ENCODE peak calls at places on chromosomes 5 and 9, in four cellular contexts. X is omental fat pad; K is CD8-positive, alpha-beta T cell; H is astrocyte. O is an unnamed sample.

GRCh38 chr9:6842584-6842947 is 84.8 kb downstream of the KDM4C start:
- DNase-seq in H (peak; percentile 42), K (no peak), X (no peak), O (no peak)

GRCh38 chr5:52771343-52772039 is 16.2 kb upstream of the ITGA1 start:
- DNase-seq in H (no peak), K (no peak), X (no peak), O (no peak)

GRCh38 chr9:109588415-109588814 is 90.3 kb upstream of the PTPN3 start:
- DNase-seq in K (no peak), H (no peak), X (no peak), O (no peak)

GRCh38 chr5:142287096-142287972 is 37.5 kb downstream of the SPRY4 start:
- DNase-seq in K (no peak), X (no peak), H (no peak), O (no peak)

GRCh38 chr9:109652971-109653370 is 127.0 kb upstream of the PALM2AKAP2 start:
- DNase-seq in X (no peak), H (peak; percentile 28), K (no peak), O (no peak)

GRCh38 chr5:55222819-55223124 is 4.3 kb downstream of the MCIDAS start:
- DNase-seq in K (no peak), X (no peak), H (no peak), O (no peak)

GRCh38 chr9:76756273-76756650 is 8.0 kb upstream of the PCA3 start:
- DNase-seq in K (no peak), H (no peak), X (no peak), O (no peak)

GRCh38 chr5:10110228-10110627 is 139.5 kb downstream of the ATPSCKMT start:
- DNase-seq in K (no peak), X (no peak), H (no peak), O (no peak)

GRCh38 chr9:124285903-124286291 is 28.1 kb downstream of the NEK6 start:
- DNase-seq in H (peak; percentile 98), X (peak; percentile 39), K (no peak), O (no peak)

GRCh38 chr9:36576866-36577265 is 4.2 kb downstream of the MELK start:
- DNase-seq in K (no peak), X (no peak), H (peak; percentile 82), O (no peak)

GRCh38 chr5:55959208-55959607 is 35.6 kb downstream of the IL6ST start:
- DNase-seq in H (no peak), K (no peak), X (no peak), O (no peak)

GRCh38 chr9:71112866-71113265 is 8.6 kb downstream of the TRPM3 start:
- DNase-seq in X (no peak), H (no peak), K (no peak), O (no peak)

GRCh38 chr9:129995409-129996160 is 47.4 kb downstream of the FNBP1 start:
- DNase-seq in K (no peak), H (peak; percentile 39), X (no peak), O (no peak)

GRCh38 chr5:167261309-167262100 is 1029.9 kb upstream of the WWC1 start:
- DNase-seq in H (no peak), X (no peak), K (no peak), O (no peak)

GRCh38 chr9:106752581-106752980 is 110.4 kb upstream of the ZNF462 start:
- DNase-seq in H (no peak), K (no peak), X (no peak), O (no peak)

GRCh38 chr5:154390096-154390495 is 55.7 kb upstream of the SAP30L start:
- DNase-seq in H (peak; percentile 79), K (no peak), X (no peak), O (no peak)

GRCh38 chr9:17876687-17877086 is 297.8 kb downstream of the SH3GL2 start:
- DNase-seq in K (no peak), H (no peak), X (no peak), O (no peak)

GRCh38 chr5:17907094-17907493 is 272.8 kb downstream of the TAF11L14 start:
- DNase-seq in K (no peak), H (no peak), X (no peak), O (no peak)

GRCh38 chr5:160978944-160979343 is 126.9 kb upstream of the ATP10B start:
- DNase-seq in H (no peak), K (no peak), X (no peak), O (no peak)

GRCh38 chr9:98378206-98379193 is 123.1 kb upstream of the TBC1D2 start:
- DNase-seq in X (no peak), K (no peak), H (peak; percentile 5), O (no peak)

GRCh38 chr5:53817183-53817582 is 256.7 kb downstream of the NDUFS4 start:
- DNase-seq in H (no peak), K (no peak), X (no peak), O (no peak)

GRCh38 chr9:60545346-60546315 is 368.6 kb upstream of the SPATA31A5 start:
- DNase-seq in H (no peak), K (no peak), X (no peak), O (no peak)

GRCh38 chr9:133932176-133932575 is 59.9 kb downstream of the VAV2 start:
- DNase-seq in K (no peak), X (no peak), H (peak; percentile 38), O (no peak)

GRCh38 chr5:137751869-137752491 is 2.2 kb downstream of the HNRNPA0 start:
- DNase-seq in K (no peak), X (no peak), H (peak; percentile 50), O (no peak)

GRCh38 chr9:91034976-91035824 is 233.6 kb downstream of the SYK start:
- DNase-seq in K (no peak), H (no peak), X (no peak), O (peak; percentile 25)

GRCh38 chr9:91032056-91032455 is 230.4 kb downstream of the SYK start:
- DNase-seq in X (no peak), K (no peak), H (no peak), O (no peak)

GRCh38 chr9:91034521-91034920 is 232.9 kb downstream of the SYK start:
- DNase-seq in K (no peak), X (no peak), H (no peak), O (no peak)

GRCh38 chr9:91033270-91033669 is 231.7 kb downstream of the SYK start:
- DNase-seq in H (no peak), X (no peak), K (no peak), O (no peak)

GRCh38 chr9:91033802-91034201 is 232.2 kb downstream of the SYK start:
- DNase-seq in X (no peak), K (peak; percentile 26), H (no peak), O (no peak)
- TF ChIP-seq CTCF in X (no peak), K (peak; percentile 49), H (peak; percentile 30), O (peak; percentile 40)

GRCh38 chr9:87642330-87643110 is 83.4 kb upstream of the CTSL start:
- DNase-seq in X (no peak), H (no peak), K (no peak), O (no peak)
- TF ChIP-seq CTCF in X (no peak), H (no peak), K (no peak), O (no peak)

GRCh38 chr5:88606173-88606572 is 276.8 kb downstream of the MEF2C start:
- DNase-seq in X (no peak), K (no peak), H (peak; percentile 27), O (no peak)

GRCh38 chr5:88607492-88607891 is 275.5 kb downstream of the MEF2C start:
- DNase-seq in H (no peak), X (no peak), K (no peak), O (no peak)

GRCh38 chr5:88606626-88607025 is 276.4 kb downstream of the MEF2C start:
- DNase-seq in X (no peak), K (no peak), H (no peak), O (no peak)

GRCh38 chr5:88602584-88602983 is 280.4 kb downstream of the MEF2C start:
- DNase-seq in X (no peak), H (no peak), K (no peak), O (no peak)
- TF ChIP-seq CTCF in X (no peak), H (no peak), K (peak; percentile 33), O (peak; percentile 60)

GRCh38 chr5:88682797-88683496 is 200.0 kb downstream of the MEF2C start:
- DNase-seq in X (no peak), K (no peak), H (no peak), O (no peak)
- TF ChIP-seq CTCF in X (no peak), K (no peak), H (no peak), O (no peak)

GRCh38 chr5:107555425-107556090 is 115.2 kb downstream of the EFNA5 start:
- DNase-seq in H (peak; percentile 59), K (no peak), X (no peak), O (no peak)
- TF ChIP-seq CTCF in H (no peak), K (no peak), X (no peak), O (no peak)

DNA sequence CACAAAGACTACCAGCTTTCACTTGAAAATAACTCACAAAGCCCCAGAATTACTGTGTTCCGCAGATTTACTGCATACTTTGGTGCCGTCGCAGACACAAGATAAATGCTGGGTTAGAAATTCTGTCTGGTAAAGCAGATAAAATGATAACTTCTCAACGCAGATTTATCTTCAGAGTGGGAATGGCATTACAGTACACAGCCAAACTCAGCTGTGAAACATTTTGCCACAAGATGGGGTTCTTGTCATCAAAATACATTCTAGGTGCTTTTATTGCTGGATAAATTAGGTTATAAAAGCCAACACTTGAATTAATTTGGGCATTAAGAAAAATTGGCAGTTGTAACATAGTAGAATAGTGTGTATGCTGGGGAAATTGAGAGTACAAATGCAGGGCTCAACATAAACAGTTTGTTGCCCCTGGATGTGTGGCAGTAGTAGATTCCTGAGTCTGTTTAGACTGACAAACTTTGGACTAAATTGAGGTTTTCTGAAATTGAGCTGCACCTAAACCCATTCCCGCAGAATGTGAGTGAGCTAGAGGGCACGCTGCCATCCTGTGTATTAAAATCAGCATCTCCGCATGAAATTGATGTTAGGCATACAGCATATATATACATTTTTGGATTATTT is 61.1 kb downstream of the LMNB1 start:
- DNase-seq in K (no peak), X (no peak), H (no peak), O (no peak)
- TF ChIP-seq CTCF in K (peak; percentile 60), X (no peak), H (peak; percentile 46), O (no peak)